ENCODE peak calls at places on chromosomes 13 and 19, in four cellular contexts. G is AG04450; V is neuronal stem cell; H is CD8-positive, alpha-beta memory T cell. U is an unnamed sample. For H3K27me3, the result is how much of the 10 kb centered on the place peaks cover.

GRCh38 chr13:74573654-74574053 is 439.4 kb upstream of the KLF12 start:
- DNase-seq in G (no peak), V (no peak), H (no peak), U (peak)

GRCh38 chr13:43239441-43239840 is 216.1 kb downstream of the DNAJC15 start:
- DNase-seq in G (no peak), V (no peak), H (no peak), U (no peak)

GRCh38 chr13:106398289-106398688 is 137.2 kb downstream of the EFNB2 start:
- DNase-seq in G (no peak), V (no peak), H (no peak), U (no peak)

GRCh38 chr13:93098972-93099371 is 127.6 kb upstream of the GPC6 start:
- DNase-seq in G (no peak), V (no peak), H (no peak), U (no peak)

GRCh38 chr19:23263870-23264590 is 13.8 kb upstream of the ZNF724 start:
- DNase-seq in G (no peak), V (no peak), H (no peak), U (no peak)

GRCh38 chr19:45113628-45114027 is 20.6 kb downstream of the PPP1R37 start:
- DNase-seq in G (no peak), V (no peak), H (no peak), U (no peak)

GRCh38 chr19:43438291-43439162 is 23.8 kb downstream of the TEX101 start:
- DNase-seq in G (peak), V (no peak), H (no peak), U (no peak)

GRCh38 chr19:14449321-14449720 is 16.2 kb downstream of the PKN1 start:
- DNase-seq in G (no peak), V (no peak), H (no peak), U (no peak)

GRCh38 chr13:33153421-33154381 is 131.9 kb downstream of the STARD13 start:
- DNase-seq in G (no peak), V (no peak), H (no peak), U (no peak)

GRCh38 chr19:5292453-5292842 is 48.2 kb downstream of the PTPRS start:
- DNase-seq in G (no peak), V (no peak), H (no peak), U (peak)

GRCh38 chr13:111204438-111205177 is 89.5 kb downstream of the ARHGEF7 start:
- DNase-seq in G (peak), V (no peak), H (no peak), U (peak)

GRCh38 chr13:25843692-25844091 is 208.1 kb downstream of the SHISA2 start:
- DNase-seq in G (no peak), V (no peak), H (no peak), U (no peak)

GRCh38 chr13:53338760-53339159 is 310.1 kb downstream of the OLFM4 start:
- DNase-seq in G (no peak), V (no peak), H (no peak), U (no peak)

GRCh38 chr13:42393573-42394360 is 121.8 kb downstream of the AKAP11 start:
- DNase-seq in G (no peak), V (no peak), H (no peak), U (no peak)

GRCh38 chr13:34748078-34748477 is 194.0 kb upstream of the NBEA start:
- DNase-seq in G (no peak), V (no peak), H (no peak), U (no peak)

GRCh38 chr19:11535792-11536595 is 2.7 kb upstream of the CNN1 start:
- DNase-seq in G (peak), V (peak), H (peak), U (peak)

DNA sequence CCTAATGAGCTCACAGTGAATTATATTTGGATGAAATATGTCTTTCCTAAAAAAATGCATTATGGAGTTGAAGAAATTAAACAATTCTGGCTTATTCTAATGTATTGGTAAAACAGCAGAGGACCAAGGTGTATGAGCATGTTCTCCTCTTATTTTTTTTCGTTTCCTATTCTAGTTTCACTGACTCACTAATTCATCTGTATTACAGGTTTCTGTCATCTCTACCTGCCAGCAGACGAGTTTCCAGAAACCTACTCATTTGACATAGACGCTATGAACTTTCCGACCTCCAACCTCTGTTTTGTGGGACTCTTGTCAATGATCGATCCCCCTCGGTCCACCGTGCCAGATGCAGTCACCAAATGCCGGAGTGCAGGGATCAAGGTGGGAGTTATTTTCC is 20.3 kb downstream of the ATP12A start:
- DNase-seq in G (no peak), V (no peak), H (no peak), U (no peak)
- H3K27me3 ChIP-seq in G (under half), V (under half), H (under half), U (under half)

GRCh38 chr19:2998642-2999041 is 21.3 kb downstream of the TLE6 start:
- DNase-seq in G (no peak), V (no peak), H (no peak), U (no peak)
- H3K4me3 ChIP-seq in G (no peak), V (no peak), H (no peak), U (no peak)

DNA sequence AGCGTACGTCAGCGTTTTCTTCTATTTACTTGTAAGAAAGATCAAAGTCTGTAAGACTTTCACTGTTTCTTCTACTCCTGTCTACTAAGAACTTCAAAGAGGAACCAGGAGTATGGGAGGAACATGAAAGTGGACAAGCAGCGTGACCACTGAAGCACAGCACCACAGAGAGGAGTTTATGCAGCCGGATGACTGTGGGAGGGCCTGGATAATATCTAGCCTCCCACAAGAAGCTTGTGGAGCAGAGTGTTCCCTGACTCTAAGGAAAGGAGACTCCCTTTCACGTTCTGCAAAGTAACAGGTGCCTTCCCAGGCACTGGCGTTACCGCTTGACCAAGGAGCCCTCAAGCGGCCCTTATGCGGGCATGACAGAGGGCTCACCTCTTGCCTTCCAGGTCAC is 83.6 kb upstream of the PDCD5 start:
- DNase-seq in G (no peak), V (no peak), H (no peak), U (no peak)
- H3K27me3 ChIP-seq in G (under half), V (under half), H (under half), U (under half)

GRCh38 chr19:30669329-30670010 is 297.3 kb downstream of the ZNF536 start:
- DNase-seq in G (no peak), V (peak), H (no peak), U (peak)

GRCh38 chr19:30667227-30667626 is 295.0 kb downstream of the ZNF536 start:
- DNase-seq in G (no peak), V (no peak), H (no peak), U (no peak)

GRCh38 chr19:30667746-30668145 is 295.6 kb downstream of the ZNF536 start:
- DNase-seq in G (no peak), V (no peak), H (no peak), U (no peak)

GRCh38 chr19:30670011-30670329 is 297.8 kb downstream of the ZNF536 start:
- DNase-seq in G (no peak), V (no peak), H (no peak), U (no peak)

DNA sequence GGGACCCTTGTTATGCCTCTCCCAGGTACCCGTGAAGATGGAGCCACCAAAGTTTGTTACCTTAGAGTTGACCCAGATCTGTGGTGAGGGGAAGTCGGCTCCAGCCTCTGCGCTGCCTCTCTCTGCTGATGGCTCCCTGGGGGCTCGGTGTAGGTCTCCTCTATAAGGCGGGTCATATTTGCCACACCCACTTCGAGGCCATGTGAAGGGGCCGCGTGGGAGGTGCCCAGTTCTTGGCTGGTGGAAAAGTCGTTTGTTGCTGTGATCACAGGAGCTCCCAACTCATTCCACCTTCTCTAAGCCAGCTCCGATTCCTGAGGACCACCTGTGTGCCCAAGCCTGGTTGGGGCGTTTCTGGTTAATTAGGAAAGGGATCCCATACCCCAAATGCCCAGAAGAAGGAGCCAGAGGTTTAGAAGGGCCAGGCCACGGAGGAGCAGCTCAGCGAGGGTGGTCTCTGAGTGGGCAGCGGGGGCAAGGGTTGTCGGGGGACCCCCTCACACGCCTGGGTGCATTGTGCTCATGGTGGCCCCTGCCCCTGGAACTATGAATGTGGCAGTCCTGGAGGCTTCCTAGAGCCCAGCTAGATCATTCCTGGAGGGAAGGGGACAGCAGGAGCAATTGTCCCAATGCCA is 296.5 kb downstream of the ZNF536 start:
- DNase-seq in G (no peak), V (no peak), H (no peak), U (no peak)
- H3K4me3 ChIP-seq in G (no peak), V (no peak), H (no peak), U (no peak)